ENCODE peak calls at places on chromosomes 1 and 21, in eight cellular contexts. One of them, this sample, is unnamed.

GRCh38 chr1:226882187-226882586 is 11.8 kb downstream of the PSEN2 start:
- DNase-seq in body of pancreas: peak; percentile 37
- DNase-seq in GM23338: no peak
- DNase-seq in spleen: peak; percentile 64
- DNase-seq in astrocyte of the spinal cord: no peak
- DNase-seq in neural crest cell: no peak
- DNase-seq in CD4-positive, alpha-beta T cell: peak; percentile 11
- DNase-seq in fibroblast of mammary gland: no peak
- DNase-seq in this sample: no peak

GRCh38 chr1:59194621-59195020 is 102.3 kb upstream of the FGGY start:
- DNase-seq in neural crest cell: no peak
- DNase-seq in body of pancreas: no peak
- DNase-seq in spleen: no peak
- DNase-seq in astrocyte of the spinal cord: no peak
- DNase-seq in CD4-positive, alpha-beta T cell: no peak
- DNase-seq in fibroblast of mammary gland: no peak
- DNase-seq in GM23338: no peak
- DNase-seq in this sample: no peak

GRCh38 chr1:63486679-63487078 is 36.3 kb downstream of the ITGB3BP start:
- DNase-seq in GM23338: no peak
- DNase-seq in spleen: no peak
- DNase-seq in body of pancreas: no peak
- DNase-seq in astrocyte of the spinal cord: no peak
- DNase-seq in fibroblast of mammary gland: peak; percentile 18
- DNase-seq in CD4-positive, alpha-beta T cell: no peak
- DNase-seq in neural crest cell: no peak
- DNase-seq in this sample: no peak

GRCh38 chr21:28587748-28588147 is 404.9 kb downstream of the LTN1 start:
- DNase-seq in fibroblast of mammary gland: peak; percentile 32
- DNase-seq in body of pancreas: no peak
- DNase-seq in neural crest cell: no peak
- DNase-seq in astrocyte of the spinal cord: peak; percentile 3
- DNase-seq in spleen: no peak
- DNase-seq in GM23338: no peak
- DNase-seq in CD4-positive, alpha-beta T cell: no peak
- DNase-seq in this sample: peak; percentile 27

GRCh38 chr1:180482425-180483275 is 19.7 kb downstream of the ACBD6 start:
- DNase-seq in neural crest cell: peak; percentile 18
- DNase-seq in spleen: no peak
- DNase-seq in CD4-positive, alpha-beta T cell: no peak
- DNase-seq in fibroblast of mammary gland: peak; percentile 67
- DNase-seq in body of pancreas: no peak
- DNase-seq in astrocyte of the spinal cord: peak; percentile 73
- DNase-seq in GM23338: peak; percentile 85
- DNase-seq in this sample: peak; percentile 56

GRCh38 chr1:90850181-90850924 is 133.3 kb upstream of the BARHL2 start:
- DNase-seq in GM23338: peak; percentile 59
- DNase-seq in neural crest cell: peak; percentile 31
- DNase-seq in CD4-positive, alpha-beta T cell: no peak
- DNase-seq in body of pancreas: peak; percentile 22
- DNase-seq in spleen: no peak
- DNase-seq in fibroblast of mammary gland: peak; percentile 24
- DNase-seq in astrocyte of the spinal cord: no peak
- DNase-seq in this sample: no peak

GRCh38 chr1:221987860-221988520 is 246.1 kb upstream of the DUSP10 start:
- DNase-seq in CD4-positive, alpha-beta T cell: no peak
- DNase-seq in astrocyte of the spinal cord: peak; percentile 35
- DNase-seq in spleen: no peak
- DNase-seq in neural crest cell: no peak
- DNase-seq in fibroblast of mammary gland: peak; percentile 91
- DNase-seq in GM23338: no peak
- DNase-seq in body of pancreas: no peak
- DNase-seq in this sample: peak; percentile 59

GRCh38 chr1:89802036-89802435 is 18.8 kb upstream of the LRRC8D start:
- DNase-seq in astrocyte of the spinal cord: no peak
- DNase-seq in GM23338: no peak
- DNase-seq in body of pancreas: no peak
- DNase-seq in fibroblast of mammary gland: no peak
- DNase-seq in CD4-positive, alpha-beta T cell: no peak
- DNase-seq in spleen: no peak
- DNase-seq in neural crest cell: no peak
- DNase-seq in this sample: no peak

GRCh38 chr1:233114860-233115259 is 164.4 kb downstream of the NTPCR start:
- DNase-seq in neural crest cell: no peak
- DNase-seq in fibroblast of mammary gland: no peak
- DNase-seq in CD4-positive, alpha-beta T cell: no peak
- DNase-seq in body of pancreas: no peak
- DNase-seq in spleen: no peak
- DNase-seq in GM23338: no peak
- DNase-seq in astrocyte of the spinal cord: no peak
- DNase-seq in this sample: no peak

GRCh38 chr1:160726498-160727391 is 12.3 kb upstream of the SLAMF7 start:
- DNase-seq in neural crest cell: peak; percentile 50
- DNase-seq in spleen: no peak
- DNase-seq in fibroblast of mammary gland: peak; percentile 65
- DNase-seq in GM23338: peak; percentile 94
- DNase-seq in astrocyte of the spinal cord: peak; percentile 65
- DNase-seq in body of pancreas: peak; percentile 68
- DNase-seq in CD4-positive, alpha-beta T cell: peak; percentile 55
- DNase-seq in this sample: peak; percentile 62

GRCh38 chr1:186188004-186188539 is 187.0 kb downstream of the TPR start:
- DNase-seq in neural crest cell: no peak
- DNase-seq in fibroblast of mammary gland: peak; percentile 96
- DNase-seq in astrocyte of the spinal cord: peak; percentile 93
- DNase-seq in GM23338: no peak
- DNase-seq in body of pancreas: no peak
- DNase-seq in spleen: no peak
- DNase-seq in CD4-positive, alpha-beta T cell: no peak
- DNase-seq in this sample: peak; percentile 89

GRCh38 chr1:85366391-85366790 is 90.0 kb upstream of the BCL10 start:
- DNase-seq in fibroblast of mammary gland: peak; percentile 82
- DNase-seq in body of pancreas: no peak
- DNase-seq in GM23338: no peak
- DNase-seq in spleen: no peak
- DNase-seq in neural crest cell: no peak
- DNase-seq in astrocyte of the spinal cord: peak; percentile 84
- DNase-seq in CD4-positive, alpha-beta T cell: no peak
- DNase-seq in this sample: peak; percentile 86

GRCh38 chr1:77888429-77889239 is at the start of gene NEXN:
- DNase-seq in astrocyte of the spinal cord: peak; percentile 89
- DNase-seq in body of pancreas: peak; percentile 83
- DNase-seq in spleen: peak; percentile 84
- DNase-seq in CD4-positive, alpha-beta T cell: no peak
- DNase-seq in neural crest cell: peak; percentile 60
- DNase-seq in fibroblast of mammary gland: peak; percentile 67
- DNase-seq in GM23338: peak; percentile 88
- DNase-seq in this sample: peak; percentile 67

GRCh38 chr1:168717906-168718891 is 10.8 kb downstream of the DPT start:
- DNase-seq in fibroblast of mammary gland: no peak
- DNase-seq in spleen: no peak
- DNase-seq in GM23338: no peak
- DNase-seq in neural crest cell: no peak
- DNase-seq in astrocyte of the spinal cord: no peak
- DNase-seq in CD4-positive, alpha-beta T cell: no peak
- DNase-seq in body of pancreas: peak; percentile 65
- DNase-seq in this sample: no peak

DNA sequence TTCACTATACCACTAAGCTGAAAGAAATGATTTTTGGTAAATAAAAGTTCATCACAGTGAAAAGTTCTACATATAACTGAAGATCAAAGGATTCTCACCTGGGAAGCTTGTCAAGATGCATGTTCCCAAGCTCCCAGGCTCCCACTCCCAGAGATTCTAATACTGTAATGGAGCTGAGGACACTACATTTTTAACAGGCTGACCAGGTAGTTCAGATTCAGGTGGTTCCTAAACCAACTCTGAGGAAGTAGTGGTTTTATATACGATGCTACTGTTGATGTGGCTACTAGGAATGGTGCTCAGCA is 29.6 kb downstream of the MRPL39 start:
- DNase-seq in fibroblast of mammary gland: no peak
- DNase-seq in CD4-positive, alpha-beta T cell: no peak
- DNase-seq in GM23338: no peak
- DNase-seq in neural crest cell: no peak
- DNase-seq in spleen: no peak
- DNase-seq in astrocyte of the spinal cord: no peak
- DNase-seq in body of pancreas: no peak
- DNase-seq in this sample: no peak
- TF ChIP-seq CTCF in fibroblast of mammary gland: no peak
- TF ChIP-seq CTCF in CD4-positive, alpha-beta T cell: no peak
- TF ChIP-seq CTCF in GM23338: no peak
- TF ChIP-seq CTCF in neural crest cell: no peak
- TF ChIP-seq CTCF in spleen: no peak
- TF ChIP-seq CTCF in astrocyte of the spinal cord: no peak
- TF ChIP-seq CTCF in body of pancreas: no peak
- TF ChIP-seq CTCF in this sample: no peak

DNA sequence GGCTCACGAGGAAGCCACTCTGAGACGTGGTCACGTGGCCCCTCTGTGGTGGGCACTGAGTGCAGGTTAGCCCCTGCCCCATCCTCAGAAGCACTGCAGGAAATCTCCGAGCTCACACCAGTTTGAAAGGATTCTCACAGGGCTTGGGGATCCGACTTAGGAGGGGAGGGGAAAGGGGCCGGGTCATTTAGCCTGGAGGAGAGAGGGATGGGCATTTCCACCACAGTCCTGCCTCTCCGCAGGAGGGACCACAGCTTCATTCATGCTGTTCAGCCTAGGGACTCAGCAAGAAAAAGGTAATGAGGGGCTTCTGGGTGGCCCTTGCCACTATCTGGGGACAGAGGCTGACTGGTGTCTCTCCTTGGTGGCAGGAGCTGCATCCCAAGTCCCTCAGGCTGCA is 126.5 kb downstream of the NPHP4 start:
- DNase-seq in GM23338: no peak
- DNase-seq in fibroblast of mammary gland: no peak
- DNase-seq in CD4-positive, alpha-beta T cell: no peak
- DNase-seq in neural crest cell: no peak
- DNase-seq in body of pancreas: no peak
- DNase-seq in spleen: no peak
- DNase-seq in astrocyte of the spinal cord: no peak
- DNase-seq in this sample: no peak
- TF ChIP-seq CTCF in GM23338: no peak
- TF ChIP-seq CTCF in fibroblast of mammary gland: no peak
- TF ChIP-seq CTCF in CD4-positive, alpha-beta T cell: no peak
- TF ChIP-seq CTCF in neural crest cell: no peak
- TF ChIP-seq CTCF in body of pancreas: no peak
- TF ChIP-seq CTCF in spleen: no peak
- TF ChIP-seq CTCF in astrocyte of the spinal cord: no peak
- TF ChIP-seq CTCF in this sample: no peak

GRCh38 chr1:65253800-65254319 is 55.5 kb upstream of the DNAJC6 start:
- DNase-seq in astrocyte of the spinal cord: peak; percentile 33
- DNase-seq in spleen: no peak
- DNase-seq in body of pancreas: no peak
- DNase-seq in neural crest cell: no peak
- DNase-seq in fibroblast of mammary gland: peak; percentile 29
- DNase-seq in GM23338: no peak
- DNase-seq in CD4-positive, alpha-beta T cell: no peak
- DNase-seq in this sample: peak; percentile 43

GRCh38 chr1:65250826-65251225 is 58.5 kb upstream of the DNAJC6 start:
- DNase-seq in spleen: no peak
- DNase-seq in astrocyte of the spinal cord: no peak
- DNase-seq in CD4-positive, alpha-beta T cell: no peak
- DNase-seq in neural crest cell: no peak
- DNase-seq in fibroblast of mammary gland: no peak
- DNase-seq in body of pancreas: no peak
- DNase-seq in GM23338: no peak
- DNase-seq in this sample: no peak

GRCh38 chr1:65256860-65257719 is 52.3 kb upstream of the DNAJC6 start:
- DNase-seq in neural crest cell: no peak
- DNase-seq in astrocyte of the spinal cord: no peak
- DNase-seq in CD4-positive, alpha-beta T cell: no peak
- DNase-seq in fibroblast of mammary gland: no peak
- DNase-seq in spleen: no peak
- DNase-seq in body of pancreas: no peak
- DNase-seq in GM23338: no peak
- DNase-seq in this sample: no peak

GRCh38 chr1:65255088-65256050 is 54.0 kb upstream of the DNAJC6 start:
- DNase-seq in GM23338: peak; percentile 49
- DNase-seq in spleen: no peak
- DNase-seq in CD4-positive, alpha-beta T cell: no peak
- DNase-seq in fibroblast of mammary gland: no peak
- DNase-seq in astrocyte of the spinal cord: peak; percentile 21
- DNase-seq in neural crest cell: no peak
- DNase-seq in body of pancreas: peak; percentile 18
- DNase-seq in this sample: no peak

DNA sequence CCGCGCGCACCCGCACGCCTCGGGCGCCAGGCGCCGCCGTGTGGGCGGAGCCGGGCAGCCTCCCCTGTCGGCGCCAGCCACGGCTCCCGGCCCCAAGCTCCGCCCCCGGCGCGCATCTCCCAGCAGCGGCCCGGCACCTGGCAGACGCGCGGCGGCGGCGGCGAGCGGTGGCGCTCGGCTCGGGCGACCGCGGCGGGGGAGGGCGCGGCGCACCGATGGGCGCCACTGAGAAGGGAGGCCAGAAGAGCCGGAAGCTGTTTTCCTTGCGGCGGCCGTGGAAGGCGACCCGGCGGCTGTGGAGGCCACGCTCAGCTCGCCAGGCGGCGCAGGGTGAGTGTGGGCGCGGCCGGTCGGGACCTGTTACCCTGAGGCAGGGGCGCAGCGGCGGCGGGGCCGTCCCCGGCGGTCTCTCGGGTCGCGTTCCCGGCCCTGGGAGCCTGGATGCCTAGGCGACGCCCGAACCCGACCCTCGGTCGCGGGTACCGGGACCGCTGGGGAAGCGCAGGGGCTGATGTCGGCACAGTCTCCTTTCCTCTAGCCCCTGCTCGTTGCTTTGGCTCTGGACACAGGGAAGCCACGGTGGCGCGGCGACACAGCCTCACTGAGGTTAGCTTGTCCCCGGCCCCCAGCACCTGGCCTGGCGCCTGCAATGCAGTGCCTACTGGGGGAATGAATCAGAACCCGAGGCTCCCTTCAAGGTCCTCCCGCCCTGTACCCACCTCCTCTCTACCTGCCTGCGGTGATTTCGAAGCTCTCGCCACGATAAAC is 54.8 kb upstream of the DNAJC6 start:
- DNase-seq in fibroblast of mammary gland: peak; percentile 41
- DNase-seq in spleen: peak; percentile 95
- DNase-seq in CD4-positive, alpha-beta T cell: peak; percentile 78
- DNase-seq in GM23338: peak; percentile 92
- DNase-seq in body of pancreas: peak; percentile 84
- DNase-seq in astrocyte of the spinal cord: peak; percentile 37
- DNase-seq in neural crest cell: peak; percentile 69
- DNase-seq in this sample: peak; percentile 54
- TF ChIP-seq CTCF in fibroblast of mammary gland: no peak
- TF ChIP-seq CTCF in spleen: no peak
- TF ChIP-seq CTCF in CD4-positive, alpha-beta T cell: no peak
- TF ChIP-seq CTCF in GM23338: no peak
- TF ChIP-seq CTCF in body of pancreas: peak; percentile 40
- TF ChIP-seq CTCF in astrocyte of the spinal cord: peak; percentile 18
- TF ChIP-seq CTCF in neural crest cell: peak; percentile 45
- TF ChIP-seq CTCF in this sample: peak; percentile 41

DNA sequence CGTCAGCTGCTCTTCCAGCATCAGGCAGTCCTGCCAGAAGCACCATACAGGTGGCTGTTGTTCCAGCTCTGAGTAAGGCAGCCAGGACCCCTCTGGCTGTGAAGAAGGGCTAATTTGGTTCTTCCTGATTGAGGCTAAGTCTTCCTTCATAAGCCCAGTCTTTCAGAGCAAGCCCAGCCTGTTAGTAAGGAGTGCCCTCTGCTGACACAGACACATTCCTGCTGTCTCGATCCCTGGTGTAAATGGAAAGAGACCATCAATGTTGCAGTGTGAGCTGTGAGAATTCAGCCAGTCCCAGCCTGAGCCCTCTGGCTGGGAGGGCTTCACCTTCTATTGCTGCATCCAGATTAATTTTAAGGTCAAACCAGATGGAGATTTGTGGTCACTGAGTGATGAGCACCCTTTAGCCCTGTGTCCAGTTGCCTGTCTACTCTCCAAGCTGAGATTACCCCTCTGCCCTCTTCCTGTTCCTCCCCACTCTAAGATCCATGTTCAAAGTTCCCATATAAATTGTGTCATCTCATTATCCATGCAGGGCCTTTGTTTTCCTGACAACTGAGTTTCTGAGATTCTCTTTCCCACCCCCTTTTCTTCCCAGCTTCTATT is 44.8 kb upstream of the KIRREL1 start:
- DNase-seq in fibroblast of mammary gland: peak; percentile 54
- DNase-seq in astrocyte of the spinal cord: peak; percentile 33
- DNase-seq in spleen: no peak
- DNase-seq in CD4-positive, alpha-beta T cell: no peak
- DNase-seq in GM23338: peak; percentile 86
- DNase-seq in neural crest cell: peak; percentile 14
- DNase-seq in body of pancreas: no peak
- DNase-seq in this sample: peak; percentile 19
- TF ChIP-seq CTCF in fibroblast of mammary gland: peak; percentile 64
- TF ChIP-seq CTCF in astrocyte of the spinal cord: peak; percentile 63
- TF ChIP-seq CTCF in spleen: peak; percentile 45
- TF ChIP-seq CTCF in CD4-positive, alpha-beta T cell: no peak
- TF ChIP-seq CTCF in GM23338: peak; percentile 84
- TF ChIP-seq CTCF in neural crest cell: peak; percentile 63
- TF ChIP-seq CTCF in body of pancreas: peak; percentile 27
- TF ChIP-seq CTCF in this sample: peak; percentile 66

This sample was measured in HFFc6.